ENCODE peak calls at places on chromosomes 3 and 15, in eight cellular contexts. X is Peyer's patch; G is NCI-H1694; M is ELF-1; D is activated CD4-positive, alpha-beta T cell treated with anti-CD3 and anti-CD28 coated beads, Interleukin-2, amount 10 ng/mL, durations not matched to agents 7 days and 5 days; F is H9; Y is stimulated activated CD4-positive, alpha-beta T cell treated with anti-CD3 and anti-CD28 coated beads, Interleukin-12 subunit alpha, Interleukin-12 subunit beta, amount 100 ng/mL, for 48 hours; A is RWPE1. V is an unnamed sample.

GRCh38 chr3:127073931-127074820 is 91.3 kb downstream of the PLXNA1 start:
- DNase-seq in M (peak), A (peak), Y (no peak), X (no peak), D (no peak), G (no peak), F (no peak), V (no peak)

GRCh38 chr3:16113704-16114103 is 60.8 kb upstream of the GALNT15 start:
- DNase-seq in D (no peak), G (no peak), X (no peak), A (no peak), M (no peak), F (no peak), Y (no peak), V (no peak)

GRCh38 chr15:67854358-67854757 is 14.5 kb upstream of the RNU6-1 start:
- DNase-seq in Y (no peak), D (no peak), F (no peak), G (no peak), X (no peak), A (no peak), M (no peak), V (no peak)

GRCh38 chr15:71800835-71801745 is 9.3 kb upstream of the NR2E3 start:
- DNase-seq in A (peak), F (no peak), G (peak), X (peak), D (peak), M (peak), Y (no peak), V (no peak)

GRCh38 chr3:30544811-30545210 is 61.6 kb upstream of the TGFBR2 start:
- DNase-seq in X (no peak), Y (no peak), F (no peak), D (no peak), A (peak), M (no peak), G (no peak), V (no peak)

GRCh38 chr3:73603771-73604171 is 21.0 kb downstream of the PDZRN3 start:
- DNase-seq in G (no peak), F (no peak), A (no peak), X (no peak), D (no peak), M (peak), Y (no peak), V (no peak)

GRCh38 chr3:45905755-45906154 is 19.4 kb downstream of the CCR9 start:
- DNase-seq in Y (no peak), X (no peak), F (no peak), G (no peak), D (no peak), A (no peak), M (no peak), V (no peak)

GRCh38 chr3:149333518-149333859 is at the start of gene TM4SF18:
- DNase-seq in Y (no peak), G (no peak), A (no peak), M (no peak), F (no peak), D (no peak), X (no peak), V (no peak)

GRCh38 chr3:30285188-30286006 is 321.0 kb upstream of the TGFBR2 start:
- DNase-seq in Y (no peak), F (no peak), A (no peak), G (no peak), D (no peak), M (no peak), X (no peak), V (no peak)

GRCh38 chr3:99659032-99659431 is 20.6 kb downstream of the COL8A1 start:
- DNase-seq in M (no peak), F (no peak), X (no peak), A (peak), D (no peak), G (no peak), Y (no peak), V (no peak)

GRCh38 chr15:39776068-39776467 is 6.6 kb downstream of the FSIP1 start:
- DNase-seq in M (no peak), A (no peak), Y (no peak), F (no peak), D (no peak), G (no peak), X (no peak), V (no peak)

GRCh38 chr15:73994912-73995622 is 551 bp downstream of the PML start:
- DNase-seq in X (peak), M (peak), A (no peak), F (no peak), G (no peak), D (peak), Y (no peak), V (no peak)